ENCODE peak calls at places on chromosomes 5 and 9, in ten cellular contexts. One of them, this sample, is unnamed.

GRCh38 chr5:36407396-36407795 is 105.7 kb upstream of the RANBP3L start:
- DNase-seq in mesendoderm: no peak
- DNase-seq in psoas muscle: no peak
- DNase-seq in GM23248: peak; percentile 63
- DNase-seq in transverse colon: no peak
- DNase-seq in A549: no peak
- DNase-seq in CD4-positive, alpha-beta T cell: no peak
- DNase-seq in caudate nucleus: no peak
- DNase-seq in gastrocnemius medialis: no peak
- DNase-seq in GM23338: no peak
- DNase-seq in this sample: no peak

GRCh38 chr9:111959960-111960359 is 63.3 kb downstream of the UGCG start:
- DNase-seq in mesendoderm: peak; percentile 71
- DNase-seq in psoas muscle: no peak
- DNase-seq in GM23248: no peak
- DNase-seq in transverse colon: no peak
- DNase-seq in A549: no peak
- DNase-seq in CD4-positive, alpha-beta T cell: no peak
- DNase-seq in caudate nucleus: no peak
- DNase-seq in gastrocnemius medialis: no peak
- DNase-seq in GM23338: no peak
- DNase-seq in this sample: no peak

GRCh38 chr5:43389679-43390329 is 22.4 kb downstream of the CCL28 start:
- DNase-seq in mesendoderm: peak; percentile 94
- DNase-seq in psoas muscle: no peak
- DNase-seq in GM23248: peak; percentile 93
- DNase-seq in transverse colon: peak; percentile 33
- DNase-seq in A549: peak; percentile 79
- DNase-seq in CD4-positive, alpha-beta T cell: peak; percentile 13
- DNase-seq in caudate nucleus: peak; percentile 12
- DNase-seq in gastrocnemius medialis: peak; percentile 35
- DNase-seq in GM23338: peak; percentile 93
- DNase-seq in this sample: peak; percentile 55

GRCh38 chr9:91795500-91796241 is 154.4 kb downstream of the ROR2 start:
- DNase-seq in mesendoderm: no peak
- DNase-seq in psoas muscle: no peak
- DNase-seq in GM23248: peak; percentile 58
- DNase-seq in transverse colon: no peak
- DNase-seq in A549: no peak
- DNase-seq in CD4-positive, alpha-beta T cell: no peak
- DNase-seq in caudate nucleus: no peak
- DNase-seq in gastrocnemius medialis: no peak
- DNase-seq in GM23338: no peak
- DNase-seq in this sample: no peak

GRCh38 chr9:37200572-37201005 is 80.2 kb downstream of the ZCCHC7 start:
- DNase-seq in mesendoderm: peak; percentile 19
- DNase-seq in psoas muscle: no peak
- DNase-seq in GM23248: peak; percentile 83
- DNase-seq in transverse colon: no peak
- DNase-seq in A549: no peak
- DNase-seq in CD4-positive, alpha-beta T cell: no peak
- DNase-seq in caudate nucleus: no peak
- DNase-seq in gastrocnemius medialis: no peak
- DNase-seq in GM23338: no peak
- DNase-seq in this sample: no peak

GRCh38 chr5:172114875-172115422 is 73.1 kb downstream of the STK10 start:
- DNase-seq in mesendoderm: no peak
- DNase-seq in psoas muscle: no peak
- DNase-seq in GM23248: no peak
- DNase-seq in transverse colon: peak; percentile 66
- DNase-seq in A549: no peak
- DNase-seq in CD4-positive, alpha-beta T cell: peak; percentile 38
- DNase-seq in caudate nucleus: no peak
- DNase-seq in gastrocnemius medialis: no peak
- DNase-seq in GM23338: peak; percentile 32
- DNase-seq in this sample: no peak

GRCh38 chr5:175215906-175216305 is 228.1 kb downstream of the DRD1 start:
- DNase-seq in mesendoderm: no peak
- DNase-seq in psoas muscle: no peak
- DNase-seq in GM23248: no peak
- DNase-seq in transverse colon: no peak
- DNase-seq in A549: no peak
- DNase-seq in CD4-positive, alpha-beta T cell: no peak
- DNase-seq in caudate nucleus: peak; percentile 58
- DNase-seq in gastrocnemius medialis: no peak
- DNase-seq in GM23338: no peak
- DNase-seq in this sample: no peak

GRCh38 chr5:113099822-113100221 is 123.2 kb downstream of the DCP2 start:
- DNase-seq in mesendoderm: no peak
- DNase-seq in psoas muscle: no peak
- DNase-seq in GM23248: no peak
- DNase-seq in transverse colon: no peak
- DNase-seq in A549: no peak
- DNase-seq in CD4-positive, alpha-beta T cell: no peak
- DNase-seq in caudate nucleus: no peak
- DNase-seq in gastrocnemius medialis: no peak
- DNase-seq in GM23338: no peak
- DNase-seq in this sample: no peak

GRCh38 chr5:39604491-39604890 is 179.7 kb upstream of the DAB2 start:
- DNase-seq in mesendoderm: no peak
- DNase-seq in psoas muscle: no peak
- DNase-seq in GM23248: no peak
- DNase-seq in transverse colon: no peak
- DNase-seq in A549: no peak
- DNase-seq in CD4-positive, alpha-beta T cell: no peak
- DNase-seq in caudate nucleus: no peak
- DNase-seq in gastrocnemius medialis: no peak
- DNase-seq in GM23338: no peak
- DNase-seq in this sample: no peak

GRCh38 chr9:34084562-34084961 is 35.9 kb upstream of the UBAP2 start:
- DNase-seq in mesendoderm: no peak
- DNase-seq in psoas muscle: no peak
- DNase-seq in GM23248: peak; percentile 14
- DNase-seq in transverse colon: peak; percentile 14
- DNase-seq in A549: no peak
- DNase-seq in CD4-positive, alpha-beta T cell: no peak
- DNase-seq in caudate nucleus: peak; percentile 54
- DNase-seq in gastrocnemius medialis: peak; percentile 38
- DNase-seq in GM23338: no peak
- DNase-seq in this sample: no peak

GRCh38 chr9:23635276-23635675 is 190.8 kb downstream of the ELAVL2 start:
- DNase-seq in mesendoderm: no peak
- DNase-seq in psoas muscle: no peak
- DNase-seq in GM23248: no peak
- DNase-seq in transverse colon: no peak
- DNase-seq in A549: no peak
- DNase-seq in CD4-positive, alpha-beta T cell: no peak
- DNase-seq in caudate nucleus: no peak
- DNase-seq in gastrocnemius medialis: no peak
- DNase-seq in GM23338: no peak
- DNase-seq in this sample: no peak

GRCh38 chr5:124876564-124876963 is 130.1 kb upstream of the ZNF608 start:
- DNase-seq in mesendoderm: no peak
- DNase-seq in psoas muscle: no peak
- DNase-seq in GM23248: no peak
- DNase-seq in transverse colon: no peak
- DNase-seq in A549: no peak
- DNase-seq in CD4-positive, alpha-beta T cell: no peak
- DNase-seq in caudate nucleus: no peak
- DNase-seq in gastrocnemius medialis: no peak
- DNase-seq in GM23338: no peak
- DNase-seq in this sample: no peak

GRCh38 chr9:10265102-10265708 is 347.6 kb downstream of the PTPRD start:
- DNase-seq in mesendoderm: no peak
- DNase-seq in psoas muscle: no peak
- DNase-seq in GM23248: peak; percentile 33
- DNase-seq in transverse colon: no peak
- DNase-seq in A549: no peak
- DNase-seq in CD4-positive, alpha-beta T cell: no peak
- DNase-seq in caudate nucleus: no peak
- DNase-seq in gastrocnemius medialis: no peak
- DNase-seq in GM23338: no peak
- DNase-seq in this sample: no peak

GRCh38 chr9:1775230-1775629 is 239.9 kb upstream of the SMARCA2 start:
- DNase-seq in mesendoderm: peak; percentile 71
- DNase-seq in psoas muscle: no peak
- DNase-seq in GM23248: no peak
- DNase-seq in transverse colon: no peak
- DNase-seq in A549: no peak
- DNase-seq in CD4-positive, alpha-beta T cell: no peak
- DNase-seq in caudate nucleus: no peak
- DNase-seq in gastrocnemius medialis: no peak
- DNase-seq in GM23338: peak; percentile 72
- DNase-seq in this sample: no peak
- H3K27ac ChIP-seq in mesendoderm: peak overlapping the region; percentile 45
- H3K27ac ChIP-seq in psoas muscle: no peak overlapping the region
- H3K27ac ChIP-seq in GM23248: no peak overlapping the region
- H3K27ac ChIP-seq in transverse colon: no peak overlapping the region
- H3K27ac ChIP-seq in A549: no peak overlapping the region
- H3K27ac ChIP-seq in CD4-positive, alpha-beta T cell: no peak overlapping the region
- H3K27ac ChIP-seq in caudate nucleus: no peak overlapping the region
- H3K27ac ChIP-seq in gastrocnemius medialis: no peak overlapping the region
- H3K27ac ChIP-seq in GM23338: peak overlapping the region; percentile 50
- H3K27ac ChIP-seq in this sample: no peak overlapping the region

GRCh38 chr9:96564217-96564616 is 55.4 kb downstream of the CDC14B start:
- DNase-seq in mesendoderm: no peak
- DNase-seq in psoas muscle: no peak
- DNase-seq in GM23248: no peak
- DNase-seq in transverse colon: no peak
- DNase-seq in A549: no peak
- DNase-seq in CD4-positive, alpha-beta T cell: no peak
- DNase-seq in caudate nucleus: no peak
- DNase-seq in gastrocnemius medialis: no peak
- DNase-seq in GM23338: no peak
- DNase-seq in this sample: no peak

GRCh38 chr9:96567203-96567700 is 52.4 kb downstream of the CDC14B start:
- DNase-seq in mesendoderm: no peak
- DNase-seq in psoas muscle: peak; percentile 35
- DNase-seq in GM23248: peak; percentile 70
- DNase-seq in transverse colon: no peak
- DNase-seq in A549: no peak
- DNase-seq in CD4-positive, alpha-beta T cell: no peak
- DNase-seq in caudate nucleus: no peak
- DNase-seq in gastrocnemius medialis: no peak
- DNase-seq in GM23338: no peak
- DNase-seq in this sample: no peak

GRCh38 chr9:96566401-96567202 is 53.0 kb downstream of the CDC14B start:
- DNase-seq in mesendoderm: peak; percentile 91
- DNase-seq in psoas muscle: peak; percentile 80
- DNase-seq in GM23248: peak; percentile 83
- DNase-seq in transverse colon: peak; percentile 90
- DNase-seq in A549: peak; percentile 71
- DNase-seq in CD4-positive, alpha-beta T cell: peak; percentile 71
- DNase-seq in caudate nucleus: peak; percentile 64
- DNase-seq in gastrocnemius medialis: peak; percentile 60
- DNase-seq in GM23338: peak; percentile 93
- DNase-seq in this sample: peak; percentile 37

DNA sequence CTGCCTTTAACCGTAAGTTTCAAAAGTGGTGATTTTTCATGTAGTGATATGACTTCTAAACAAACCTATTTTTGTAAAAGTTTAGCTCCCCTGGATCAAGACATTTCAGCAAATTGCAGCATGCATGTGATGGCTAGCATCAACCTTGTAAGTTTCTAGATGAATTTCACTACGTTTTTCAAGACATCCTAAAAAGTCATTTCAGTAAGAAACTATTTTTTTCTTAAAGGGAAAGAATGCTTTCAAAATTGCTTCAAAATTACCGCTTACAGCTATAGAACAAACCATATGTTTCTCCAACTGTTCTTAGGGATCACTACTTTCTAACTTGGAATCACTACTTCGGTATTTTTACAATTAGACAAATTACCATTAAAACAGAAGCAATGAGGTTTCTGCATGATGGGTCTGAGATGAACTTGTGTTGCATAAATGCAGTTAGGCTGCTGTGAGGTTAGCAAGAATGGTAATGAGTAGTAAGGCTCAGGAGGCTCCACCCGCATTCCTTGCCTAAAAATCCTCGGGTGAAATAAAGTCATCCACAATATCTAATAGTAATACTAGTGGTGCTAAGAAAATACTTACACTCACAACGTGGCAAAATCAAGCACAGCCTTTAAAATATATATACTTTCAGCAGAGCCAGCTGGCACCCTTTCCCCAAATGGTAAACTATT is 53.8 kb downstream of the CDC14B start:
- DNase-seq in mesendoderm: peak; percentile 24
- DNase-seq in psoas muscle: no peak
- DNase-seq in GM23248: peak; percentile 84
- DNase-seq in transverse colon: peak; percentile 13
- DNase-seq in A549: peak; percentile 15
- DNase-seq in CD4-positive, alpha-beta T cell: no peak
- DNase-seq in caudate nucleus: no peak
- DNase-seq in gastrocnemius medialis: no peak
- DNase-seq in GM23338: peak; percentile 48
- DNase-seq in this sample: no peak
- H3K27ac ChIP-seq in mesendoderm: no peak overlapping the region
- H3K27ac ChIP-seq in psoas muscle: no peak overlapping the region
- H3K27ac ChIP-seq in GM23248: peak overlapping the region; percentile 84
- H3K27ac ChIP-seq in transverse colon: peak overlapping the region; percentile 97
- H3K27ac ChIP-seq in A549: peak overlapping the region; percentile 98
- H3K27ac ChIP-seq in CD4-positive, alpha-beta T cell: peak overlapping the region; percentile 73
- H3K27ac ChIP-seq in caudate nucleus: peak overlapping the region; percentile 97
- H3K27ac ChIP-seq in gastrocnemius medialis: peak overlapping the region; percentile 84
- H3K27ac ChIP-seq in GM23338: no peak overlapping the region
- H3K27ac ChIP-seq in this sample: no peak overlapping the region

DNA sequence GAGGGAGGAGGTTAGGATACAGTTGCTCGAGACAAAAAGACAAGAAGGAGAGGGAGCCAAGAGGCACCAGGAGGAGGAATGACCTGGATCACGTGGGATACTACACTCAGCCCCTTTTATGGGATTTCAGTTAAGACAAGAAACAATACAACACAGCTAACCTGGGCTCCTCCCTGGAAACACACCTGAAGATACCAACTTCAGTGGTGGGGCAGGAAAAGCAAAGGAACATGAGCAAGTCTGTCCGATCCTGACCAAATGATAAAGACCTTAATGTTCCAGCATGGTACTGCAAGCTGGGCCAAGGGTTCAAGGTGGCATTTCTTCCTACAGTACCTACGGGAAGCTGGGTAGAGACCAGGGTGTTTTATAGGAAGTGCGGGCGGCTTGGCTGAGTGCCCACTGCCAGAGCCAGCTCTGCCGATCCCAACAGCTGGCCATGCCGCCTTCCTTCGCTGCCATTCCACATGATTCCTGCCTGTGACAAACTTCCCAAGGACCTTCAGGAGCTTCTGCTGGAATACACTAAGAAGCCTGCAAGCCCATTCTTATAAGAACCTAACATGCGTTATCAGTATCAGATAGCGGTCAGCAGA is 22.1 kb downstream of the MYO10 start:
- DNase-seq in mesendoderm: no peak
- DNase-seq in psoas muscle: no peak
- DNase-seq in GM23248: no peak
- DNase-seq in transverse colon: peak; percentile 62
- DNase-seq in A549: no peak
- DNase-seq in CD4-positive, alpha-beta T cell: no peak
- DNase-seq in caudate nucleus: no peak
- DNase-seq in gastrocnemius medialis: no peak
- DNase-seq in GM23338: no peak
- DNase-seq in this sample: no peak
- H3K27ac ChIP-seq in mesendoderm: no peak overlapping the region
- H3K27ac ChIP-seq in psoas muscle: no peak overlapping the region
- H3K27ac ChIP-seq in GM23248: peak overlapping the region; percentile 7
- H3K27ac ChIP-seq in transverse colon: peak overlapping the region; percentile 83
- H3K27ac ChIP-seq in A549: peak overlapping the region; percentile 82
- H3K27ac ChIP-seq in CD4-positive, alpha-beta T cell: no peak overlapping the region
- H3K27ac ChIP-seq in caudate nucleus: no peak overlapping the region
- H3K27ac ChIP-seq in gastrocnemius medialis: no peak overlapping the region
- H3K27ac ChIP-seq in GM23338: no peak overlapping the region
- H3K27ac ChIP-seq in this sample: no peak overlapping the region

GRCh38 chr9:134935056-134936020 is 17.6 kb upstream of the FCN1 start:
- DNase-seq in mesendoderm: no peak
- DNase-seq in psoas muscle: no peak
- DNase-seq in GM23248: no peak
- DNase-seq in transverse colon: no peak
- DNase-seq in A549: no peak
- DNase-seq in CD4-positive, alpha-beta T cell: no peak
- DNase-seq in caudate nucleus: no peak
- DNase-seq in gastrocnemius medialis: no peak
- DNase-seq in GM23338: no peak
- DNase-seq in this sample: no peak
- H3K27ac ChIP-seq in mesendoderm: no peak overlapping the region
- H3K27ac ChIP-seq in psoas muscle: no peak overlapping the region
- H3K27ac ChIP-seq in GM23248: no peak overlapping the region
- H3K27ac ChIP-seq in transverse colon: no peak overlapping the region
- H3K27ac ChIP-seq in A549: no peak overlapping the region
- H3K27ac ChIP-seq in CD4-positive, alpha-beta T cell: no peak overlapping the region
- H3K27ac ChIP-seq in caudate nucleus: no peak overlapping the region
- H3K27ac ChIP-seq in gastrocnemius medialis: no peak overlapping the region
- H3K27ac ChIP-seq in GM23338: no peak overlapping the region
- H3K27ac ChIP-seq in this sample: no peak overlapping the region